ENCODE peak calls at places on chromosomes 6 and 20, in six cellular contexts. S is fibroblast of mammary gland, H is endodermal cell, A is RWPE2, B is HepG2, T is astrocyte of the cerebellum. V is an unnamed sample.
A peak's percentile ranks its signal among the peaks of the same experiment; 100 is the strongest.

GRCh38 chr20:33832113-33832853 is 21.1 kb downstream of the CHMP4B start:
- DNase-seq in S (peak; percentile 23), H (no peak), A (peak; percentile 70), B (no peak), T (peak; percentile 26), V (peak; percentile 67)

GRCh38 chr6:140003217-140003616 is 628.8 kb upstream of the CITED2 start:
- DNase-seq in S (no peak), H (no peak), A (no peak), B (no peak), T (no peak), V (no peak)

GRCh38 chr6:115932481-115932880 is 128.2 kb downstream of the FRK start:
- DNase-seq in S (peak; percentile 54), H (no peak), A (no peak), B (no peak), T (peak; percentile 100), V (no peak)

GRCh38 chr6:137105375-137105774 is 60.6 kb upstream of the IL20RA start:
- DNase-seq in S (no peak), H (no peak), A (no peak), B (no peak), T (no peak), V (no peak)

GRCh38 chr6:106243261-106243660 is 82.3 kb downstream of the ATG5 start:
- DNase-seq in S (no peak), H (no peak), A (no peak), B (no peak), T (no peak), V (no peak)

GRCh38 chr6:125586074-125586473 is 163.4 kb upstream of the HEY2 start:
- DNase-seq in S (peak; percentile 3), H (no peak), A (no peak), B (no peak), T (no peak), V (peak; percentile 13)

GRCh38 chr6:170291271-170292110 is 613 bp upstream of the DLL1 start:
- DNase-seq in S (no peak), H (peak; percentile 91), A (no peak), B (no peak), T (no peak), V (no peak)

GRCh38 chr6:140058846-140059245 is 684.4 kb upstream of the CITED2 start:
- DNase-seq in S (no peak), H (no peak), A (no peak), B (no peak), T (no peak), V (no peak)

GRCh38 chr20:21714297-21715192 is 9.1 kb downstream of the PAX1 start:
- DNase-seq in S (no peak), H (peak; percentile 80), A (no peak), B (no peak), T (no peak), V (no peak)

GRCh38 chr6:159099311-159099710 is 54.5 kb upstream of the TAGAP start:
- DNase-seq in S (no peak), H (peak; percentile 25), A (no peak), B (no peak), T (no peak), V (no peak)

GRCh38 chr6:156953125-156953477 is 175.9 kb downstream of the ARID1B start:
- DNase-seq in S (no peak), H (no peak), A (no peak), B (no peak), T (no peak), V (peak; percentile 45)

GRCh38 chr6:67224989-67225388 is 1410.1 kb upstream of the ADGRB3 start:
- DNase-seq in S (no peak), H (no peak), A (no peak), B (no peak), T (no peak), V (no peak)

DNA sequence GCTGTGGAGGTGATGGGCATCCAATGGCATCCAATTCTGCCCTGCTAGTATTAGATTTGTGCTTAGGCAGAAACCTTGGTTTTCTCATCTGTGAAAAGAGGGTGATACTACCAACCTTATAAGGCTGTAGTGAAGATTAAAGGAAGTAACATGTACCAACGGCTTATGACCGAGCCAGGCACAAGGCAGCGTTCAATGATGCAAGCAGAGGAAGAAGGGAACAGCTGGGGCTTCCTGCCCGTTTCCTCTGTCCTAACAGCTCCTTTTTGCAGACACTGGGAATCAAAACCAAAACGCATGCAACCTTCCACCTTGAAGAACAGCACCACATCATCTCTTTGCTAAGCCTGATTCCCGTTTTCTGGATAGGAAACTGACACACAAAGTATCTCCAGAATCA is 1.2 kb downstream of the SLC22A16 start:
- DNase-seq in S (no peak), H (no peak), A (no peak), B (no peak), T (no peak), V (peak; percentile 35)
- H3K4me3 ChIP-seq in S (no peak overlapping the region), H (no peak overlapping the region), A (no peak overlapping the region), B (no peak overlapping the region), T (no peak overlapping the region), V (no peak overlapping the region)

DNA sequence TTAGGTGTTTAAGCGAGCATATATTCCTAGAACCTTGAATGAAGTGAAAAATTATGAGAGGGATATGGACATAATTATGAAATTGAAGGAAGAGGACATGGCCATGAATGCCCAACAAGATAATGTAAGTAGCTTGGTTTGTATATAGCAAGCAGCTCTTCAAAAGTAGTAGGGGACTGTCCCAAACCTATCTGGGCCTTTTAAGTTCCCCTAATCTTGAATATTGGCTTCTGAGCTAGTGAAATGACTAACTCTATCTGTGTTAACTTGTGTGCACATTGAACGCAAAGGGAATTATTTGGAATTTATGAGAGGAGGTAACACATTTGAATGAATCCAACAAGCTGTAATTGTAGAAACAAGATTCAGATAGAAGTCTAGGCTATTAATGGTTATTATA is 21.7 kb downstream of the RIOK1 start:
- DNase-seq in S (no peak), H (no peak), A (no peak), B (no peak), T (no peak), V (no peak)
- H3K4me3 ChIP-seq in S (no peak overlapping the region), H (no peak overlapping the region), A (no peak overlapping the region), B (no peak overlapping the region), T (no peak overlapping the region), V (no peak overlapping the region)

GRCh38 chr20:3932277-3933073 is 43.3 kb downstream of the PANK2 start:
- DNase-seq in S (peak; percentile 51), H (no peak), A (no peak), B (no peak), T (peak; percentile 43), V (peak; percentile 30)
- H3K4me3 ChIP-seq in S (peak overlapping the region; percentile 21), H (no peak overlapping the region), A (no peak overlapping the region), B (no peak overlapping the region), T (no peak overlapping the region), V (no peak overlapping the region)

DNA sequence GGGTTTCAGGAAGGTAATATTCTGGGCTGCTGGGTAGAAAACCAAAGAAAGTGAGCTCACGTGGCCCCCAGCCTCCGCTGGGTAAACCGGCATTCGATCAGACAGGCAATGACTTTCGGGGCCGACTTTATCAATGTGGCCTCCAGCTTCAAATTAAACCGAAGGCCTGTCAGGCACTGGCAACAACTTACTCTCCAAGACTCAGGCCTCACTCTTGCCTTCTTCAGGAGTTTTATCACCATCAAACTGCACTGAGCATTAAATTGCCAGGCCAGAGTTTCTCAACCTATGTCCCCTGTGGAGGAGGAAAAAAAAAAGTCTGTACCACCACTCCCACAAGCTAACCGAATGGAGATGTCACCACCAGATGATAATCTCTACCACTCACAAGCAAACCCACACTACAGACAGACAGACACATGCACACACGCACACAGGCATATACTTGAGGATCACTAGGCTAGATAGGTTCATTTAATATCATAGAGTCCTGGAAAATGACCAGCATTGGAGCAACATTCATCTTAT is 1.1 kb upstream of the MBOAT1 start:
- DNase-seq in S (no peak), H (no peak), A (no peak), B (no peak), T (no peak), V (peak; percentile 14)
- H3K4me3 ChIP-seq in S (peak overlapping the region; percentile 54), H (peak overlapping the region; percentile 91), A (peak overlapping the region; percentile 71), B (no peak overlapping the region), T (peak overlapping the region; percentile 82), V (peak overlapping the region; percentile 50)

GRCh38 chr20:1312308-1312707 is 16.6 kb downstream of the SDCBP2 start:
- DNase-seq in S (no peak), H (no peak), A (no peak), B (no peak), T (no peak), V (no peak)

GRCh38 chr20:1315804-1316203 is 13.1 kb downstream of the SDCBP2 start:
- DNase-seq in S (no peak), H (no peak), A (no peak), B (no peak), T (no peak), V (no peak)

GRCh38 chr20:1310506-1311190 is 18.3 kb downstream of the SDCBP2 start:
- DNase-seq in S (no peak), H (no peak), A (no peak), B (no peak), T (no peak), V (no peak)

GRCh38 chr20:1312904-1313235 is 16.1 kb downstream of the SDCBP2 start:
- DNase-seq in S (no peak), H (no peak), A (no peak), B (no peak), T (no peak), V (no peak)

GRCh38 chr20:1313236-1313964 is 15.5 kb downstream of the SDCBP2 start:
- DNase-seq in S (peak; percentile 82), H (peak; percentile 91), A (no peak), B (peak; percentile 71), T (peak; percentile 39), V (peak; percentile 83)
- H3K4me3 ChIP-seq in S (peak overlapping the region; percentile 45), H (no peak overlapping the region), A (no peak overlapping the region), B (no peak overlapping the region), T (peak overlapping the region; percentile 28), V (no peak overlapping the region)

GRCh38 chr6:143678980-143679379 is 1.2 kb downstream of the PHACTR2 start:
- DNase-seq in S (no peak), H (no peak), A (no peak), B (no peak), T (no peak), V (no peak)
- H3K4me3 ChIP-seq in S (peak overlapping the region; percentile 71), H (peak overlapping the region; percentile 93), A (peak overlapping the region; percentile 61), B (peak overlapping the region; percentile 90), T (peak overlapping the region; percentile 66), V (peak overlapping the region; percentile 53)

DNA sequence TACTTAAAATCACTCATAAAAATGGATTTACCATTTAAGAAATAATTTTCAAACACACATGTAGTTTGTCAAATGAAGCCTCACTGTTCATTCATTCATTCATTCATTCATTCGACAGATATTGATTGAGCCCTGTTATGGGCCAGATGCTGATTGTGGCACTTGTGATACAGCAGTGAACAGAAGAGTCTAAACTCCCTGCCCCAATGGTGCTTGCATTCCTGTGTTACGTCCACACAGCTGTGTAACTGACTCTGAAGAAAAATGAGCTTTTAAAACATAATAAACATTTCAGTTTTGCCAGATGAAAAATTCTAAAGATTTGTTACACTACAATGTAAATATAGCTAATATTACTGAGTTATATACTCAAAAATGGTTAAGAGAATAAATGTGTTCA is 46.2 kb downstream of the BACH2 start:
- DNase-seq in S (no peak), H (no peak), A (no peak), B (no peak), T (no peak), V (no peak)
- H3K4me3 ChIP-seq in S (no peak overlapping the region), H (no peak overlapping the region), A (no peak overlapping the region), B (no peak overlapping the region), T (no peak overlapping the region), V (no peak overlapping the region)

DNA sequence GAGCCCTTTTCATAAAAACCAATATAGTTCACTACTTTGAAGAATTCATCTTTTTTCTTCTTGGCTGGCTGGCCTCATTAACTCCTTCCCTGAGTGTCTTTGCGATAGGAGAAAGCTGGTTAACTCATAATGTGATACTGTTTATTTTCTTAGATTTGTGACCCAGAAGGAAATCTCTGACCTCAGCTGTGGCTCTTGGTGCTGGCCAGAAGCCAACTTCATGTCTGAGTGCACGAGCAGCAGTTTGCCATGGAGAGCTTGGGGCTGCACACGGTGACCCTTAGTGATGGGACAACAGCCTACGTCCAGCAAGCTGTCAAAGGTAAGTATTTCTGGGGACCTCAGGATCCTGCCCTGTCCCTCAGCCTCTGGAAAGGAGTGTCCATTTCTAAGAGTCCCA is 16.7 kb upstream of the DEF6 start:
- DNase-seq in S (no peak), H (no peak), A (no peak), B (no peak), T (no peak), V (no peak)
- H3K4me3 ChIP-seq in S (no peak overlapping the region), H (no peak overlapping the region), A (no peak overlapping the region), B (no peak overlapping the region), T (no peak overlapping the region), V (no peak overlapping the region)